ENCODE peak calls at places on chromosome 19, in eight cellular contexts. Z, Q, G, R, X, D, B and S are unnamed samples. For H3K9me3, the result is how much of the 10 kb centered on the place peaks cover.

GRCh38 chr19:51098366-51099069 is 9.7 kb downstream of the CTU1 start:
- DNase-seq in X (peak), B (peak), Z (no peak), R (no peak), D (peak), Q (no peak), G (no peak), S (peak)

GRCh38 chr19:37551123-37551993 is 43.2 kb downstream of the ZNF571 start:
- DNase-seq in X (peak), G (no peak), D (peak), Q (no peak), R (peak), B (no peak), Z (no peak), S (no peak)

GRCh38 chr19:4939466-4939865 is 29.4 kb upstream of the KDM4B start:
- DNase-seq in Q (no peak), R (no peak), X (no peak), G (no peak), B (no peak), Z (no peak), D (no peak), S (no peak)

GRCh38 chr19:31449379-31449778 is 100.1 kb upstream of the TSHZ3 start:
- DNase-seq in D (no peak), G (no peak), X (no peak), R (no peak), Z (no peak), B (no peak), Q (no peak), S (no peak)

GRCh38 chr19:6626764-6627163 is 35.8 kb upstream of the CD70 start:
- DNase-seq in R (no peak), Z (no peak), B (no peak), Q (no peak), D (no peak), G (no peak), X (no peak), S (no peak)

GRCh38 chr19:5290336-5291262 is 50.0 kb downstream of the PTPRS start:
- DNase-seq in Z (no peak), B (no peak), Q (no peak), D (no peak), R (no peak), G (no peak), X (no peak), S (no peak)

GRCh38 chr19:39390460-39390758 is 497 bp downstream of the PAF1 start:
- DNase-seq in B (no peak), D (no peak), Q (no peak), G (no peak), Z (no peak), R (no peak), X (peak), S (no peak)

GRCh38 chr19:29529646-29530548 is 4.1 kb downstream of the VSTM2B start:
- DNase-seq in R (no peak), Z (no peak), B (no peak), G (no peak), X (no peak), D (no peak), Q (no peak), S (peak)

GRCh38 chr19:29834991-29835390 is 23.2 kb downstream of the CCNE1 start:
- DNase-seq in Q (no peak), Z (no peak), R (no peak), D (no peak), G (no peak), X (no peak), B (no peak), S (no peak)

GRCh38 chr19:47661161-47661560 is 52.1 kb upstream of the EHD2 start:
- DNase-seq in R (no peak), Q (no peak), Z (no peak), G (peak), X (no peak), B (no peak), D (peak), S (no peak)

GRCh38 chr19:48468806-48469055 is 438 bp upstream of the CYTH2 start:
- DNase-seq in Z (no peak), R (no peak), B (no peak), X (no peak), Q (no peak), D (no peak), G (no peak), S (no peak)

GRCh38 chr19:15570420-15570819 is 44.6 kb upstream of the CYP4F8 start:
- DNase-seq in X (no peak), D (no peak), G (no peak), R (no peak), Z (no peak), Q (no peak), B (no peak), S (no peak)

GRCh38 chr19:45027371-45027770 is 11.5 kb upstream of the CLASRP start:
- DNase-seq in R (no peak), Z (no peak), G (no peak), X (no peak), B (no peak), D (no peak), Q (no peak), S (no peak)

GRCh38 chr19:36064829-36065228 is 10.1 kb downstream of the WDR62 start:
- DNase-seq in R (no peak), D (no peak), B (no peak), Q (no peak), X (no peak), Z (no peak), G (no peak), S (no peak)

GRCh38 chr19:14363203-14364097 is 17.8 kb upstream of the ADGRE5 start:
- DNase-seq in X (peak), Q (no peak), D (peak), B (peak), R (peak), G (peak), Z (no peak), S (peak)

GRCh38 chr19:36775768-36776167 is 3.2 kb upstream of the ZNF850 start:
- DNase-seq in R (no peak), X (no peak), B (no peak), Q (no peak), Z (no peak), G (no peak), D (peak), S (no peak)

GRCh38 chr19:30339624-30340525 is 32.3 kb upstream of the ZNF536 start:
- DNase-seq in Q (no peak), R (no peak), Z (no peak), D (no peak), X (no peak), G (peak), B (no peak), S (no peak)

GRCh38 chr19:3656073-3656746 is 29.6 kb upstream of the CACTIN start:
- DNase-seq in Z (no peak), B (no peak), X (no peak), Q (no peak), D (peak), R (peak), G (no peak), S (no peak)

GRCh38 chr19:34236035-34236793 is 18.1 kb upstream of the GARRE1 start:
- DNase-seq in Z (no peak), R (peak), X (no peak), B (no peak), G (no peak), D (peak), Q (no peak), S (no peak)

GRCh38 chr19:6476155-6476895 is 5.3 kb downstream of the DENND1C start:
- DNase-seq in G (no peak), Z (peak), D (peak), Q (no peak), B (peak), R (peak), X (peak), S (peak)

GRCh38 chr19:43719918-43720317 is 4.0 kb downstream of the IRGC start:
- DNase-seq in Q (no peak), B (no peak), G (no peak), X (no peak), Z (no peak), D (no peak), R (no peak), S (no peak)

GRCh38 chr19:42255766-42256750 is 1.1 kb upstream of the ERF start:
- DNase-seq in R (peak), G (peak), Q (no peak), X (no peak), D (peak), Z (no peak), B (no peak), S (peak)

GRCh38 chr19:27846944-27847343 is 1366.0 kb downstream of the UQCRFS1 start:
- DNase-seq in X (no peak), Z (no peak), G (no peak), R (no peak), D (no peak), Q (no peak), B (no peak), S (no peak)

GRCh38 chr19:21398851-21399250 is 1.9 kb downstream of the ZNF493 start:
- DNase-seq in Z (no peak), R (peak), G (no peak), X (no peak), D (peak), B (no peak), Q (no peak), S (no peak)

GRCh38 chr19:31330237-31330636 is 19.0 kb downstream of the TSHZ3 start:
- DNase-seq in R (no peak), B (no peak), Z (no peak), G (no peak), X (no peak), D (no peak), Q (no peak), S (no peak)

GRCh38 chr19:28472843-28473242 is 740.1 kb downstream of the UQCRFS1 start:
- DNase-seq in X (no peak), G (peak), Z (no peak), B (peak), R (no peak), D (no peak), Q (no peak), S (peak)

GRCh38 chr19:58394821-58395219 is 636 bp upstream of the RNF225 start:
- DNase-seq in G (no peak), D (no peak), R (no peak), X (no peak), Z (no peak), B (no peak), Q (no peak), S (no peak)

GRCh38 chr19:1862424-1863307 is 713 bp downstream of the KLF16 start:
- DNase-seq in B (no peak), R (no peak), Q (no peak), G (no peak), Z (no peak), X (peak), D (no peak), S (peak)
- H3K27ac ChIP-seq in B (peak), R (peak), Q (peak), G (peak), Z (peak), X (peak), D (peak), S (peak)

GRCh38 chr19:11797491-11797890 is 832 bp upstream of the ZNF491 start:
- DNase-seq in B (peak), G (peak), X (peak), D (peak), Q (peak), R (peak), Z (peak), S (peak)

GRCh38 chr19:11792942-11793341 is 5.4 kb upstream of the ZNF491 start:
- DNase-seq in G (no peak), B (no peak), R (no peak), Z (no peak), X (no peak), Q (no peak), D (no peak), S (no peak)

DNA sequence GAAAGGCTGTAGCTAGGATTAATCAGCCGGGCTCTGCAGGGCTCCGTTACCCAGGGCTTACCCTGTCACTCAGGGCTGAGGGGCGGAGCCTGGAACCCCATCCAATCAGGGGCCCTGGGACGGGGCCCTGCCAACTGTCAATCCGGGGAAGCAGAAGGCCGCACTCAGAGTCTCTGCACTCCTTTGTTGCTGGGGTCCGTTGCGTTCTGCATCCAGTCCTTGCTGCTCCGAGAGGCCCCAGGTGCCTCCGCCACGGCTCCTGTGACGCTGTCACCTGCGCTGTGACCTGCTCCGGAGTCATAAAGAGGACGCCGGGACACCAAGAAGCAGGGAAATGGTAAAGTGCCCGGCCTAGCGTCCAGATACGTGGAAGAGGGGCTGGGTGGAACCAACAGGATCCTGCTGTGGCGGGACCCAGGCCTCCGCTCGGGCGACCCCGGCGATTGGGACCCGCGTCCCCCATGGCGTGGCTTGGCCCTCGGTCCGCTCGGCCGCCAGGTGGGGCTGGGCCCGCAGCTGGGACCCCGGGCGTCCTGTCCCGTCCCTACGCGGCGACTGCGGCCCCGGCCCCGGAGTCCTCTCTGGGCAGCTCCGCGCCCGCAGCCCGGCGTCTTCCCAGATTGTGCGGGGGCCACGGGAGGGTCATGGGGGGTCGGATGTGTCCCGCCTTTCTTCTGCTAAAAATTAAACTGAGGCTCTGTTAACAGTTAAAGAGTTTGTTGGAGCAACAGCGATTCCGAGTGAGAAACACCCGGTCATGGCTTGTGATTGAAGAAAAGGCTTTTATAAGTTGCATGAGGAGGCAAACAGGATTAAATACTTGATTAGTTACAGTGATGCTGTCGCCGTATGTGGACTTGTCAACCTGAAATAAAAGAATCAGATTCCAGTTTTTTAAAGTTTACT is at the start of gene ZNF491:
- DNase-seq in B (peak), X (peak), R (peak), D (peak), G (peak), Q (peak), Z (peak), S (peak)
- H3K9me3 ChIP-seq in B (under half), X (under half), R (under half), D (under half), G (under half), Q (under half), Z (under half), S (under half)

GRCh38 chr19:54136864-54137113 is 773 bp upstream of the CNOT3 start:
- DNase-seq in G (no peak), B (no peak), X (no peak), Z (no peak), D (no peak), R (no peak), Q (no peak), S (no peak)
- H3K27ac ChIP-seq in G (peak), B (peak), X (no peak), Z (peak), D (peak), R (no peak), Q (peak), S (peak)

GRCh38 chr19:1268392-1269064 is 604 bp upstream of the CIRBP start:
- DNase-seq in G (peak), X (no peak), B (peak), Z (no peak), R (no peak), D (no peak), Q (no peak), S (peak)
- H3K9me3 ChIP-seq in G (under half), X (under half), B (under half), Z (under half), R (under half), D (under half), Q (under half), S (under half)